ENCODE peak calls at places on chromosomes 1 and 21, in ten cellular contexts. U, P, Y, O, X, M, T, E, Q and G are unnamed samples.

GRCh38 chr1:158037876-158038359 is 44.5 kb downstream of the KIRREL1 start:
- DNase-seq in U (no peak), P (no peak), Y (peak), O (no peak), X (no peak), M (peak), T (peak), E (no peak), Q (peak), G (peak)

GRCh38 chr1:100051893-100052292 is 80.8 kb downstream of the SASS6 start:
- DNase-seq in U (no peak), P (no peak), Y (no peak), O (no peak), X (no peak), M (no peak), T (no peak), E (no peak), Q (no peak), G (no peak)

GRCh38 chr1:160863422-160864131 is 890 bp upstream of the CD244 start:
- DNase-seq in U (no peak), P (no peak), Y (no peak), O (no peak), X (no peak), M (no peak), T (no peak), E (no peak), Q (no peak), G (no peak)

GRCh38 chr1:227913446-227913968 is 34.2 kb downstream of the WNT9A start:
- DNase-seq in U (no peak), P (no peak), Y (no peak), O (no peak), X (no peak), M (no peak), T (no peak), E (no peak), Q (no peak), G (no peak)

GRCh38 chr1:88799433-88799832 is 91.9 kb downstream of the GTF2B start:
- DNase-seq in U (no peak), P (no peak), Y (no peak), O (no peak), X (no peak), M (no peak), T (no peak), E (no peak), Q (no peak), G (no peak)

GRCh38 chr1:1203561-1204424 is 2.6 kb downstream of the TNFRSF18 start:
- DNase-seq in U (peak), P (no peak), Y (no peak), O (no peak), X (no peak), M (no peak), T (no peak), E (no peak), Q (no peak), G (no peak)

GRCh38 chr1:41492341-41492848 is 7.9 kb upstream of the EDN2 start:
- DNase-seq in U (no peak), P (peak), Y (no peak), O (peak), X (peak), M (no peak), T (no peak), E (no peak), Q (no peak), G (peak)

GRCh38 chr21:37398697-37399096 is 32.1 kb downstream of the DYRK1A start:
- DNase-seq in U (no peak), P (no peak), Y (no peak), O (no peak), X (no peak), M (no peak), T (no peak), E (no peak), Q (no peak), G (no peak)

GRCh38 chr1:154304664-154305337 is 16.1 kb upstream of the AQP10 start:
- DNase-seq in U (no peak), P (no peak), Y (no peak), O (peak), X (no peak), M (no peak), T (no peak), E (no peak), Q (peak), G (no peak)

GRCh38 chr1:29398431-29398830 is 162.1 kb downstream of the PTPRU start:
- DNase-seq in U (no peak), P (no peak), Y (peak), O (no peak), X (no peak), M (no peak), T (no peak), E (no peak), Q (peak), G (no peak)